ENCODE peak calls at places on chromosomes 2 and 18, in eight cellular contexts. Z, P, D, T, I, F, O and M are unnamed samples.

GRCh38 chr2:131493199-131494018 is 1.2 kb upstream of the MZT2A start:
- DNase-seq in T (no peak), D (no peak), O (no peak), I (no peak), F (no peak), P (no peak), Z (no peak), M (no peak)

GRCh38 chr2:193695367-193695766 is 1500.6 kb upstream of the TMEFF2 start:
- DNase-seq in P (peak; percentile 1), T (no peak), Z (no peak), D (no peak), I (no peak), O (no peak), F (no peak), M (no peak)

GRCh38 chr2:6480514-6480913 is 385.2 kb downstream of the CMPK2 start:
- DNase-seq in I (no peak), T (no peak), D (no peak), F (no peak), P (no peak), Z (no peak), O (no peak), M (no peak)

GRCh38 chr18:6249788-6250187 is 164.9 kb downstream of the L3MBTL4 start:
- DNase-seq in P (no peak), I (no peak), T (no peak), F (no peak), O (peak; percentile 83), D (no peak), Z (peak; percentile 50), M (no peak)

GRCh38 chr18:12031181-12031580 is 49.9 kb downstream of the IMPA2 start:
- DNase-seq in T (no peak), P (no peak), F (no peak), I (no peak), O (no peak), D (no peak), Z (no peak), M (no peak)

GRCh38 chr2:69616755-69617154 is 26.8 kb downstream of the AAK1 start:
- DNase-seq in I (no peak), Z (no peak), O (no peak), F (no peak), D (no peak), T (peak; percentile 22), P (no peak), M (no peak)

GRCh38 chr2:224182498-224182897 is 143.4 kb upstream of the SERPINE2 start:
- DNase-seq in O (no peak), T (no peak), D (no peak), P (no peak), I (no peak), Z (no peak), F (no peak), M (no peak)

GRCh38 chr2:160044728-160045127 is 17.7 kb downstream of the PLA2R1 start:
- DNase-seq in D (no peak), F (no peak), O (no peak), I (no peak), Z (no peak), T (no peak), P (no peak), M (no peak)

GRCh38 chr2:126662623-126663022 is 6.7 kb downstream of the GYPC start:
- DNase-seq in O (no peak), F (no peak), T (peak; percentile 24), P (no peak), D (no peak), Z (no peak), I (no peak), M (no peak)

GRCh38 chr2:96907405-96908041 is 37.6 kb upstream of the SEMA4C start:
- DNase-seq in I (peak; percentile 79), F (peak; percentile 89), Z (peak; percentile 41), T (no peak), O (peak; percentile 59), P (peak; percentile 71), D (peak; percentile 70), M (no peak)

GRCh38 chr2:25821225-25822056 is 56.8 kb downstream of the ASXL2 start:
- DNase-seq in D (no peak), F (no peak), O (no peak), T (no peak), I (no peak), Z (no peak), P (peak; percentile 91), M (no peak)

GRCh38 chr2:192162392-192163042 is 32.2 kb downstream of the TMEFF2 start:
- DNase-seq in I (peak; percentile 18), T (peak; percentile 60), F (peak; percentile 35), O (peak; percentile 74), D (peak; percentile 55), Z (peak; percentile 31), P (peak; percentile 85), M (peak; percentile 53)

GRCh38 chr2:111178730-111179405 is 58.2 kb downstream of the BCL2L11 start:
- DNase-seq in I (no peak), T (no peak), P (no peak), O (peak; percentile 27), D (no peak), Z (peak; percentile 42), F (no peak), M (no peak)

GRCh38 chr18:48541026-48541746 is 2.4 kb downstream of the CTIF start:
- DNase-seq in O (peak; percentile 78), I (peak; percentile 60), F (peak; percentile 55), Z (peak; percentile 65), P (peak; percentile 78), D (peak; percentile 65), T (no peak), M (no peak)

GRCh38 chr2:217332392-217332791 is 472.5 kb upstream of the TNP1 start:
- DNase-seq in T (no peak), P (no peak), I (no peak), O (no peak), F (no peak), D (no peak), Z (no peak), M (no peak)

GRCh38 chr2:169237286-169237685 is 125.0 kb downstream of the LRP2 start:
- DNase-seq in O (no peak), Z (no peak), D (no peak), F (no peak), P (no peak), T (no peak), I (no peak), M (no peak)

GRCh38 chr18:13716916-13717315 is 9.4 kb downstream of the FAM210A start:
- DNase-seq in D (no peak), F (no peak), O (no peak), Z (no peak), I (no peak), P (no peak), T (no peak), M (no peak)

GRCh38 chr18:13710460-13710859 is 15.9 kb downstream of the FAM210A start:
- DNase-seq in O (no peak), P (peak; percentile 12), Z (no peak), D (no peak), F (no peak), T (no peak), I (no peak), M (no peak)

GRCh38 chr18:13713455-13714055 is 12.8 kb downstream of the FAM210A start:
- DNase-seq in F (no peak), I (no peak), Z (no peak), P (no peak), O (no peak), D (no peak), T (no peak), M (no peak)

DNA sequence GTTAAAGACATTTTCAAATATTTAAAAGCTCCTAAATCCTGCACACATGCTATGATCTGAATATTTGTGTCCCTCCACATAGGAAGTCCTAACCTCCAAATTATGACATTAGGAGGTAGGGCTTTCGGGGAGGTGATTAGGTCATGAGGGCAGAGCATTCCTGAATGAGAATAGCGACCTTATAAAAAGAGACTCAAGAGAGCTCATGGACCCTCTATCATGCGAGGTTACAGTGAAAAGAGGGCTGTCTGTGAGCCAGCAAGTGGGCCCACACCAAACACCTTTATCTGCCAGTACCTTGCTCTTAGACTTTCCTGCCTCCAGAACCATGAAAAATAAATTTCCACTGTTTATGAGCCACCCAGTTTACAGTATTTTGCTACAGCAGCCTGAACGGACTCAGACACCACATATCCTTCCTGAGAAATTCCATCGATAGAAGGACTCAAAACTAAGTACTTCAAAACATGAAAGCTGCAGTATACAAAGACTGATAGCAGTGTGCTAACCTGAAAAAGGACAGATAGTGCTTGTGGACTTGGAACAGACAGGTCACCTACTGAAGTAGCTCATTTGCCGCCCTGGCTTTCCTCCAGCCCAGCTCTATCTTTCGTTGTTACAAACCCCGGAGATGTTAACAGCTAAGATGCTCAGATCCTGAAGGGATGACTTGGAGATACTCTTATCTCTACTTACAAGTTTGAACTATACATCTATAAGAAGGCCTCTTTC is 13.8 kb downstream of the FAM210A start:
- DNase-seq in D (no peak), I (no peak), F (no peak), Z (no peak), O (no peak), T (no peak), P (no peak), M (no peak)
- H3K9me3 ChIP-seq in D (no peaks in the 10 kb centered on the region), I (no peaks in the 10 kb centered on the region), F (no peaks in the 10 kb centered on the region), Z (no peaks in the 10 kb centered on the region), O (no peaks in the 10 kb centered on the region), T (no peaks in the 10 kb centered on the region), P (no peaks in the 10 kb centered on the region), M (no peaks in the 10 kb centered on the region)

GRCh38 chr18:32353257-32353656 is 117.4 kb downstream of the GAREM1 start:
- DNase-seq in F (no peak), Z (no peak), I (no peak), O (no peak), T (no peak), D (no peak), P (no peak), M (no peak)
- H3K9me3 ChIP-seq in F (no peaks in the 10 kb centered on the region), Z (no peaks in the 10 kb centered on the region), I (no peaks in the 10 kb centered on the region), O (no peaks in the 10 kb centered on the region), T (no peaks in the 10 kb centered on the region), D (no peaks in the 10 kb centered on the region), P (no peaks in the 10 kb centered on the region), M (no peaks in the 10 kb centered on the region)

GRCh38 chr2:153623020-153623419 is 144.5 kb upstream of the RPRM start:
- DNase-seq in T (no peak), Z (no peak), D (no peak), I (no peak), F (no peak), P (no peak), O (no peak), M (no peak)

DNA sequence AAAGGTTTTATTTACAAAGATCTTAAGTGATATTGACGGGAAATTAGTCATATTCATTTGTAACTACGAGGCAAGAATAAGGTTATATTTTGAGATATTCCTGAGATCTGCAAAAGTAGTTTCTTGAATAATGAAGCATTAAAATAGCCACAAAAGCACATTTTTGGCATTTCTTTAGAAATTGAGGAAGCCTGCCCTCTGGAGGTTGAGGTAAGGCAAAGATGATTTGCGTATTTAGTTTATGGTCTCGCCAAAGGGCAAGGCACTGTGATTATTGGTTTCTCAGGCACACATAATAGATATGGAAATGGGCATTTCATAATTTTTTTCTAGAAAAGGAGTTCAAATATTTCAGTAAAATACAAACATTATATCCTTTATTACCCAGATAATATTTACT is 143.7 kb upstream of the RPRM start:
- DNase-seq in O (no peak), F (no peak), Z (no peak), P (no peak), D (no peak), T (no peak), I (no peak), M (no peak)
- H3K9me3 ChIP-seq in O (no peaks in the 10 kb centered on the region), F (peaks cover 17% of the 10 kb centered on the region), Z (no peaks in the 10 kb centered on the region), P (no peaks in the 10 kb centered on the region), D (no peaks in the 10 kb centered on the region), T (no peaks in the 10 kb centered on the region), I (no peaks in the 10 kb centered on the region), M (no peaks in the 10 kb centered on the region)

DNA sequence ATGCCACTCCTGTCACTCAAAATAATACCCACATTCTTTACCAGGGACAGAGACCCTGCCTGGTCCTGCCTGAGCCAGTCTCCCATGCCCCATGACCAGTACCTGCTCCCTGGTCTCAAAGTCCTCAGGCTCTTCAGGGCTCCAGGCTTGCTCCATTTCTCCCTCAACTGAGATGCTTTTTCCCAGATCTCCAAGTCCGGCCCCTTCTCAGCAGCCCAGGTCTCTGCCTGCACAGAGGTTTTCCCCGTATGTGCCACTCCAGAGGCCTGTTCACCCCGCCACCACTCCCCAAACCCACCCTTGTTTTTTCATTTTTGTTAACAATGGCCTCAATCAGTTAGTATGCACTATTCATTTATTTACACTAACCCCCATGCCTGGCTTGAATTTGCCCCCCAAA is 499.5 kb upstream of the MYT1L start:
- DNase-seq in I (no peak), T (no peak), Z (no peak), O (no peak), D (no peak), F (no peak), P (no peak), M (no peak)
- H3K9me3 ChIP-seq in I (no peaks in the 10 kb centered on the region), T (no peaks in the 10 kb centered on the region), Z (no peaks in the 10 kb centered on the region), O (no peaks in the 10 kb centered on the region), D (no peaks in the 10 kb centered on the region), F (no peaks in the 10 kb centered on the region), P (no peaks in the 10 kb centered on the region), M (no peaks in the 10 kb centered on the region)